ENCODE peak calls at places on chromosomes 12 and 14, in seven cellular contexts. W, U, X, G, K, L and B are unnamed samples.

GRCh38 chr12:51009038-51009437 is 17.1 kb downstream of the SLC11A2 start:
- DNase-seq in W (peak; percentile 86), U (peak; percentile 89), X (no peak), G (peak; percentile 87), K (peak; percentile 89), L (no peak), B (peak; percentile 66)

GRCh38 chr14:39563361-39563760 is 131.1 kb upstream of the FBXO33 start:
- DNase-seq in W (no peak), U (no peak), X (no peak), G (no peak), K (no peak), L (no peak), B (no peak)

GRCh38 chr12:85575115-85576096 is 260.8 kb downstream of the RASSF9 start:
- DNase-seq in W (peak; percentile 64), U (peak; percentile 39), X (peak; percentile 77), G (no peak), K (peak; percentile 7), L (peak; percentile 83), B (peak; percentile 28)

GRCh38 chr12:113463746-113464743 is 7.6 kb downstream of the LHX5 start:
- DNase-seq in W (no peak), U (no peak), X (no peak), G (no peak), K (no peak), L (no peak), B (no peak)

GRCh38 chr12:77204055-77204454 is 138.7 kb upstream of the E2F7 start:
- DNase-seq in W (no peak), U (no peak), X (peak; percentile 18), G (no peak), K (no peak), L (peak; percentile 59), B (no peak)

GRCh38 chr12:68794653-68795253 is 13.2 kb upstream of the MDM2 start:
- DNase-seq in W (no peak), U (no peak), X (peak; percentile 73), G (no peak), K (no peak), L (no peak), B (no peak)

GRCh38 chr12:61758661-61759060 is 501.5 kb upstream of the USP15 start:
- DNase-seq in W (no peak), U (no peak), X (peak; percentile 3), G (no peak), K (no peak), L (no peak), B (no peak)

GRCh38 chr14:61475316-61475715 is 153.9 kb downstream of the PRKCH start:
- DNase-seq in W (no peak), U (no peak), X (peak; percentile 49), G (no peak), K (no peak), L (peak; percentile 95), B (no peak)

GRCh38 chr12:27635349-27635972 is 60.8 kb upstream of the REP15 start:
- DNase-seq in W (no peak), U (no peak), X (no peak), G (no peak), K (no peak), L (peak; percentile 52), B (no peak)

GRCh38 chr14:80981673-80982072 is 26.3 kb downstream of the TSHR start:
- DNase-seq in W (no peak), U (no peak), X (no peak), G (no peak), K (no peak), L (no peak), B (no peak)

GRCh38 chr14:50544911-50545310 is 12.5 kb upstream of the MAP4K5 start:
- DNase-seq in W (peak; percentile 45), U (no peak), X (no peak), G (no peak), K (no peak), L (no peak), B (no peak)

GRCh38 chr14:94654071-94654974 is 42.1 kb downstream of the SERPINA3 start:
- DNase-seq in W (no peak), U (no peak), X (no peak), G (no peak), K (no peak), L (no peak), B (no peak)

GRCh38 chr14:22653012-22653621 is 9.0 kb upstream of the OR6J1 start:
- DNase-seq in W (peak; percentile 61), U (peak; percentile 57), X (peak; percentile 60), G (peak; percentile 72), K (peak; percentile 23), L (peak; percentile 87), B (peak; percentile 25)

GRCh38 chr12:82725741-82726140 is 39.0 kb downstream of the TMTC2 start:
- DNase-seq in W (no peak), U (no peak), X (no peak), G (no peak), K (no peak), L (no peak), B (no peak)

GRCh38 chr12:133130808-133131128 is 341 bp downstream of the ZNF10 start:
- DNase-seq in W (peak; percentile 66), U (peak; percentile 56), X (no peak), G (peak; percentile 73), K (peak; percentile 53), L (peak; percentile 65), B (peak; percentile 26)

GRCh38 chr14:61616524-61617185 is 78.7 kb upstream of the HIF1A start:
- DNase-seq in W (no peak), U (no peak), X (peak; percentile 56), G (no peak), K (no peak), L (no peak), B (no peak)

GRCh38 chr12:49644620-49644994 is 21.2 kb downstream of the PRPF40B start:
- DNase-seq in W (peak; percentile 91), U (peak; percentile 88), X (peak; percentile 57), G (peak; percentile 86), K (peak; percentile 87), L (peak; percentile 90), B (peak; percentile 79)

GRCh38 chr12:42426733-42427132 is 100.8 kb downstream of the PPHLN1 start:
- DNase-seq in W (peak; percentile 59), U (no peak), X (peak; percentile 89), G (no peak), K (no peak), L (no peak), B (no peak)
- H3K27ac ChIP-seq in W (no peak overlapping the region), U (no peak overlapping the region), X (peak overlapping the region; percentile 44), G (no peak overlapping the region), K (no peak overlapping the region), L (no peak overlapping the region), B (no peak overlapping the region)

DNA sequence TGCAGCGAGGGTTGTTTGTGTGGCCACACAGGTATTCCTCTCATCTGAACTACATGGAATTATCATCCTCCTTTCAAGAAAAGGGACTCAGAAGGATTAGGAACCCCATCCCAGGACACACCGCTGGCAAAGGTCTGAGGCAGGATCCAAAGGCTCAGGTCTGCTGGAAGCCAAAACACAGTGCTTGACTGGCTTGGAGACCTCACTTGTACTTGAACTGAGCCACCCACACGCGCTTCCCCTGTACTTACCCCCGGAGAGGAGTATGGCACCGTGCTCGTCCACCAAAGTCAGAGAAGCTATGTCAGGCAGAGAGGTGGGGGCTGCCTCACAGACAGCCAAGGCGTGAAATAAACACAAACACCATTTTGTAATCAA is 11.0 kb upstream of the SELPLG start:
- DNase-seq in W (no peak), U (no peak), X (no peak), G (no peak), K (no peak), L (no peak), B (no peak)
- H3K27ac ChIP-seq in W (peak overlapping the region; percentile 2), U (no peak overlapping the region), X (no peak overlapping the region), G (peak overlapping the region; percentile 53), K (peak overlapping the region; percentile 0), L (no peak overlapping the region), B (peak overlapping the region; percentile 73)

GRCh38 chr14:76987956-76988520 is 40.5 kb downstream of the IRF2BPL start:
- DNase-seq in W (no peak), U (no peak), X (no peak), G (no peak), K (no peak), L (no peak), B (no peak)
- H3K27ac ChIP-seq in W (no peak overlapping the region), U (no peak overlapping the region), X (no peak overlapping the region), G (no peak overlapping the region), K (no peak overlapping the region), L (no peak overlapping the region), B (no peak overlapping the region)

GRCh38 chr14:35297677-35298076 is 5.5 kb downstream of the PSMA6 start:
- DNase-seq in W (no peak), U (no peak), X (no peak), G (no peak), K (no peak), L (no peak), B (no peak)
- H3K27ac ChIP-seq in W (no peak overlapping the region), U (no peak overlapping the region), X (no peak overlapping the region), G (no peak overlapping the region), K (no peak overlapping the region), L (no peak overlapping the region), B (no peak overlapping the region)

GRCh38 chr12:42780671-42781070 is 191.1 kb upstream of the PRICKLE1 start:
- DNase-seq in W (no peak), U (no peak), X (no peak), G (no peak), K (no peak), L (no peak), B (no peak)
- H3K27ac ChIP-seq in W (no peak overlapping the region), U (no peak overlapping the region), X (no peak overlapping the region), G (no peak overlapping the region), K (no peak overlapping the region), L (no peak overlapping the region), B (no peak overlapping the region)

GRCh38 chr12:96185914-96186313 is 8.3 kb upstream of the ELK3 start:
- DNase-seq in W (no peak), U (no peak), X (no peak), G (no peak), K (no peak), L (no peak), B (no peak)
- H3K27ac ChIP-seq in W (no peak overlapping the region), U (no peak overlapping the region), X (no peak overlapping the region), G (no peak overlapping the region), K (no peak overlapping the region), L (no peak overlapping the region), B (no peak overlapping the region)

GRCh38 chr12:11893998-11894397 is 176.7 kb upstream of the BCL2L14 start:
- DNase-seq in W (no peak), U (no peak), X (no peak), G (no peak), K (no peak), L (no peak), B (no peak)

GRCh38 chr12:11894890-11895289 is 175.8 kb upstream of the BCL2L14 start:
- DNase-seq in W (no peak), U (no peak), X (no peak), G (no peak), K (no peak), L (no peak), B (no peak)

GRCh38 chr12:11891350-11892064 is 179.2 kb upstream of the BCL2L14 start:
- DNase-seq in W (peak; percentile 86), U (peak; percentile 55), X (no peak), G (peak; percentile 72), K (no peak), L (no peak), B (peak; percentile 45)

GRCh38 chr12:11895421-11896064 is 175.2 kb upstream of the BCL2L14 start:
- DNase-seq in W (no peak), U (no peak), X (no peak), G (no peak), K (no peak), L (no peak), B (no peak)

DNA sequence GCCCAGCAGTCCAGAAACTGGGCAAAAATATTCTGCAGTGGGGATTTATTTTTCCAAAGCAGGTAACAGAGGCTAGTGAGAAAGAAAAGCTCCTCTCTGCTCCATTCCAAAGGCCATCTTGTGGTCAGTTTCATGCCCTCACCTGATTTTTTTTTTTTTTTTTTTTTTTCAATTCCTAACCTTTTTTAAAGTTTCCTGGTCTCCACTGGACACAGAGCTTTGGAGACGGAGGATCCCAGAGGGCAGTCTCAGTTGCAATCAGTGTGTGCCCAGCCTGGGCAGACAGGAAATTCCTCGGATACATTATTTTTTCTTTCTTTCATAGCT is 178.7 kb upstream of the BCL2L14 start:
- DNase-seq in W (no peak), U (no peak), X (no peak), G (no peak), K (no peak), L (no peak), B (no peak)
- H3K27ac ChIP-seq in W (no peak overlapping the region), U (no peak overlapping the region), X (no peak overlapping the region), G (peak overlapping the region; percentile 45), K (no peak overlapping the region), L (no peak overlapping the region), B (peak overlapping the region; percentile 31)